ENCODE peak calls at places on chromosomes 1 and 21, in five cellular contexts. Z is mesendoderm, J is IMR-90, B is mesenchymal stem cell, N is H1. D is an unnamed sample.

GRCh38 chr1:167166703-167167100 is 54.0 kb upstream of the POU2F1 start:
- DNase-seq in Z (peak), J (no peak), B (peak), N (no peak), D (no peak)

GRCh38 chr1:24092979-24093378 is 19.0 kb downstream of the MYOM3 start:
- DNase-seq in Z (no peak), J (no peak), B (no peak), N (no peak), D (no peak)

GRCh38 chr1:93352376-93352775 is 6.7 kb downstream of the DR1 start:
- DNase-seq in Z (no peak), J (no peak), B (no peak), N (no peak), D (no peak)

GRCh38 chr1:205986291-205986690 is 16.9 kb downstream of the RAB7B start:
- DNase-seq in Z (no peak), J (no peak), B (no peak), N (no peak), D (no peak)

GRCh38 chr1:4089421-4090175 is 189.5 kb upstream of the C1orf174 start:
- DNase-seq in Z (no peak), J (no peak), B (no peak), N (no peak), D (no peak)

GRCh38 chr1:17167783-17168479 is 37.0 kb upstream of the PADI1 start:
- DNase-seq in Z (no peak), J (peak), B (peak), N (no peak), D (no peak)

GRCh38 chr1:2468041-2468472 is 8.0 kb upstream of the PLCH2 start:
- DNase-seq in Z (peak), J (peak), B (peak), N (peak), D (peak)

GRCh38 chr1:206971029-206971655 is 882 bp upstream of the FCAMR start:
- DNase-seq in Z (no peak), J (no peak), B (no peak), N (no peak), D (no peak)

GRCh38 chr1:12370241-12370980 is 140.6 kb downstream of the VPS13D start:
- DNase-seq in Z (no peak), J (no peak), B (no peak), N (no peak), D (no peak)

GRCh38 chr1:55575571-55576279 is 360.6 kb upstream of the USP24 start:
- DNase-seq in Z (no peak), J (no peak), B (no peak), N (no peak), D (no peak)

GRCh38 chr1:212559929-212560328 is 48.6 kb upstream of the ATF3 start:
- DNase-seq in Z (no peak), J (no peak), B (no peak), N (no peak), D (no peak)

GRCh38 chr1:78136672-78137071 is 90.9 kb downstream of the GIPC2 start:
- DNase-seq in Z (no peak), J (no peak), B (no peak), N (no peak), D (no peak)

GRCh38 chr1:157671895-157672294 is 28.7 kb downstream of the FCRL3 start:
- DNase-seq in Z (no peak), J (no peak), B (no peak), N (no peak), D (no peak)

GRCh38 chr1:51469518-51469917 is 49.5 kb downstream of the EPS15 start:
- DNase-seq in Z (no peak), J (no peak), B (no peak), N (no peak), D (no peak)

GRCh38 chr1:94304553-94304952 is 67.2 kb upstream of the ARHGAP29 start:
- DNase-seq in Z (no peak), J (no peak), B (no peak), N (no peak), D (no peak)

GRCh38 chr1:13513885-13514546 is at the start of gene LRRC38:
- DNase-seq in Z (peak), J (no peak), B (no peak), N (peak), D (no peak)

GRCh38 chr1:221272940-221273339 is 393.7 kb downstream of the HLX start:
- DNase-seq in Z (no peak), J (no peak), B (no peak), N (no peak), D (no peak)

GRCh38 chr1:92326681-92327080 is 27.8 kb downstream of the RPAP2 start:
- DNase-seq in Z (no peak), J (no peak), B (no peak), N (no peak), D (no peak)

GRCh38 chr1:70528591-70529333 is 117.7 kb downstream of the CTH start:
- DNase-seq in Z (peak), J (peak), B (peak), N (peak), D (peak)

GRCh38 chr1:107933736-107934135 is 31.2 kb downstream of the VAV3 start:
- DNase-seq in Z (no peak), J (no peak), B (no peak), N (no peak), D (no peak)

GRCh38 chr1:107934573-107934972 is 30.4 kb downstream of the VAV3 start:
- DNase-seq in Z (no peak), J (no peak), B (no peak), N (no peak), D (no peak)

GRCh38 chr1:107935396-107936064 is 29.4 kb downstream of the VAV3 start:
- DNase-seq in Z (peak), J (no peak), B (no peak), N (no peak), D (no peak)

GRCh38 chr1:107939256-107939655 is 25.7 kb downstream of the VAV3 start:
- DNase-seq in Z (no peak), J (no peak), B (no peak), N (no peak), D (no peak)

GRCh38 chr1:107936498-107937481 is 28.2 kb downstream of the VAV3 start:
- DNase-seq in Z (peak), J (peak), B (peak), N (peak), D (peak)
- H3K23ac ChIP-seq in Z (no peak), J (no peak), B (no peak), N (no peak), D (no peak)

DNA sequence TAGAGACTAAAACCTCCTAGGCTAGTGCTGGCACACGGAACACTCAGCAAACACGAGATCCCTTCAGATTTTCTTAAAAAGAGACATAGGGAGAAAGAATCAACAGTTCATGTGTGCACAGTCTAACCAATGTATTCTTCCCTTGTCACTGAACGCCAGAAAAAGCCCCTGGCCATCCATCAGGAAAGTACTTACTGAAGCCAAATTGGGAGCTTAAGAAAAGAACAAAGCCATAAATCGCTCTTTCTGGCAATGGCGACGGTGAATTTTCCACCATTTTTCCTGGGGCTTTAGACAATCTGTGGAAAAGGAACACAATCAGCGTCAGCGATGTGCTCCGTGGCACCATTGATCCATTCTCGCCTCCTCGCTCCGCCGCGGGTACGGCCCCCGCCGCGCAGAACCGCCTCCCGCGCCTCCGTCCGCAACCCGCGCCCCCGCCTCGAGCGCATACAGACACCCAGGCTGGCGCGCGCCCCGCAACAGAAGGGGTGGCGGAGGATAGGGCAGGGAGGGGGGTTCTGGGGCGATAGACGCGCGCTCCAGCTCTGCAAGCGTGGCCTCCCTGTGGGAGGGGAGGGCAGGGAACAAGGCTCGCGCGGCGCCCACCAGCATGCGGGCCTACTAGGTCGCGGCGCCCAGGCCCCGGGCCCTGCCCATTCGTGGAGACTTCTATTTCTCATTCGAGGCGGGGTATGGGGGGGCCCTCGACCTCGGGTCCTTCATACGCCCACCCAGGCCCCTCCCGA is 458 bp downstream of the PIGP start:
- DNase-seq in Z (no peak), J (peak), B (peak), N (no peak), D (no peak)
- H2AK5ac ChIP-seq in Z (no peak), J (peak), B (peak), N (no peak), D (peak)

DNA sequence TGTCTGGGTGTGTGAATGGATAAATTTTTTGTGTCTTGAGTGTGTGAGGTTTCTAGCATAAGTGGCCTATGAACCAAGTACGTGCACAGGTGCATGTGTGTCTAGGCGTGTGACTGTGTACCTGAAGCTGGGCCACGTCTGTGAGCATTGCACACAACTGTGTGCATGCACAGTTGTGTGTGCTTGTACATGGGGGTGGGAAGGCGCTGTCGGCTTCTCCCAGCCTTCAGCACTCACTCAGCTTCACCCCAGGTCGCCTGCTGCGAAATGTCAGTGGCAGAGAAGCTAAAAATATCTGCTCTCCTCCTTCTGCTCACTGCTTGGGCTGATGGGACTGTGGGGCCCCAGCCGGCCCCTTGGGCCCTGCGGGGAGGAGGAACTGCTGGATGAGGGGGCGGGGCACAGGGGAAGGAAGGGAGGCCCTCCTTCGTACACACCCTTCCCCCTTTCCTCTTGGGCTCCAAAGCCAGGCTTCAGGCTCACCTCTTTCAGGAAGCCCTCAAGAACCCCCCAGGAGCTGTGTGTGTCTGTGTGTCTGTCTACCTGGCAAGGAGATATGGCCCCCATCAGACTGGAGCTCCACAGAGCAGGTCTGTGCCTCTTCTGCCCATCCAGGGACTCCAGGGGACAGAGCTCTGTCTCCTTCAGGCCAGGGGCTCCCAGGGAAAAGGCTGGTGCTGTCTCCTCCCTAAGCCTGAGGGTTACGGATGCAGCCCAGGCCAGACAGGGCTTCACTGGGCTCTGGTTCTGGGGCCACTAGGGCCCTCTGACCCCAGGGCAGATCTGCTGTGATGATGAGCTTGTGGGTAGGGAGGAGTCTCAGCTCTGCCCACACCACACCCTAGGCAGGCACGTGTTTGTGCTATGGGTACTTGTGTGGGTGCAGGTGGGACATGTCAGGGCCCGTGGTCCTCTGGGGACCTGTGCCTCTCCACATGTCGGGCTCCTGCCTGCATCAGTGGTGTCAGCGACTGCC is 35.6 kb upstream of the WASF2 start:
- DNase-seq in Z (peak), J (peak), B (peak), N (peak), D (no peak)
- H4K8ac ChIP-seq in Z (no peak), J (peak), B (peak), N (no peak), D (no peak)

DNA sequence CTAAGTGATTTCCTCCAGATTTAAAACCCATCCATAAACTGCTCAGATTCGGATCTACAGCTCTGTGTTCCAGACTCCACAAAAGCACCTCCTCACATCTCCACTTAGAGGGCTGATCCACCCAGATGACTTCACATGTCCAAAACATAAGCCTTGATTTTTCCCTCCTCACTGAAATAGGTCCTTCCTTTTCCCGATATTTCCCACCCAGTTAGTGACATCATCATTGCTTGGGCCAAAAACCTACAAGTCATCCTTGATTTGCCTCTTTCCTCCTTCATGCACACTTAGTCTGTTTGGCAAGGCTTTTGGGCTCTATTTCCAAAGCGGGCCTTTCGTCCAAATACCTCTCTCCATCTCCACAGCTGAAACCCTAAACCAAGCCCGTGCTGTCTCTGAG is 32.3 kb downstream of the CCDC185 start:
- DNase-seq in Z (no peak), J (no peak), B (no peak), N (no peak), D (no peak)
- H3K23ac ChIP-seq in Z (no peak), J (no peak), B (no peak), N (no peak), D (no peak)

GRCh38 chr1:7983086-7983778 is 21.7 kb downstream of the PARK7 start:
- DNase-seq in Z (no peak), J (no peak), B (no peak), N (no peak), D (no peak)
- H2AK5ac ChIP-seq in Z (no peak), J (peak), B (no peak), N (no peak), D (no peak)

DNA sequence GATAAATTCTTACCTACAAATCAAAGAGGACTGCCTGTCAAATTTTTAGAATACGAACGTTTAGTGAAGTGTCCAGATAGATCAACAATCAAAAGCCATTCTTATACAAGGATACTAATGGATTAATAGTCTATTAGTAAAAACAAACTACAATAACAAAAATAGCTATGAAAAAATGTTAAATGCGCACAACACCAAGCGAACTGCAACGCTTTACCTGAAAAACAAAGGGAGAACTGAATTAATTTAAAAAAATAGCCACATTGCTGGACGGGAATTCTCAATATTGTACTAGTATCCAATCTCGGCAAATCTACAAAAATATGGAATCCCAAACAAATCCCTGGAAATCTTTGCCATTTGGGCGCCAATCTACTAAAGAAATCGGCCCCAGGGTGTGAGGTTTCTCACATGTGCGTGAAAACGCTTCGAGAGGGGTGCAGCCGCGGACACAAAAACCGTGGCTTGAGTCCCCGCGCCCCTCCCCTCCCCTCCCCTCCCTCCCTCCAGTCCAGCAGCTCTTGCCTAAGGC is 55.6 kb downstream of the TRAF5 start:
- DNase-seq in Z (no peak), J (no peak), B (no peak), N (no peak), D (no peak)
- H4K8ac ChIP-seq in Z (no peak), J (peak), B (no peak), N (no peak), D (no peak)

GRCh38 chr1:41733725-41734124 is 185.0 kb downstream of the HIVEP3 start:
- DNase-seq in Z (no peak), J (no peak), B (no peak), N (no peak), D (no peak)

GRCh38 chr1:41731631-41732030 is 187.1 kb downstream of the HIVEP3 start:
- DNase-seq in Z (no peak), J (peak), B (no peak), N (no peak), D (no peak)

GRCh38 chr1:41735139-41735538 is 183.6 kb downstream of the HIVEP3 start:
- DNase-seq in Z (no peak), J (no peak), B (no peak), N (no peak), D (no peak)

GRCh38 chr1:41734201-41734915 is 184.4 kb downstream of the HIVEP3 start:
- DNase-seq in Z (no peak), J (no peak), B (no peak), N (no peak), D (no peak)

DNA sequence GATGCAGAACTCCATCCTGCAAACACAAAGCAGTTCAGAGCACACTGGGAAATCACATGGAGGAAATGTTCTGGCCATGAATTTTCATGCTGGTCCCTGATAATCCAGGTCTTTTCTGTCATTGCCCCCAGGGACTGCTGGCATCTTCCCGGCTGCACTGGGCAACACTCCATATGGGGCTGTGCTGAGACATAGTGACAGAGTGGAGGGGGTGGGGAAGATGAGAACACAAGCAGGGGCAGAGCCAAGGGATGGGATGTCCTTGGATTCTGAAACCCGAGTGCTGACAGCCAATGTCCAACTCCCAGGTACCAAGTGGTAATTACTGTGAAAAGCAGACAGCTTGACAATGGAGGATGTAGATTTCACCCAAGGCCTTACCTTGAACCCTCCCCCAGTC is 185.7 kb downstream of the HIVEP3 start:
- DNase-seq in Z (no peak), J (no peak), B (no peak), N (no peak), D (no peak)
- H3K23ac ChIP-seq in Z (no peak), J (no peak), B (no peak), N (no peak), D (no peak)

D was measured in neuronal stem cell.